ENCODE peak calls at places on chromosomes 16 and 17, in nine cellular contexts. I is body of pancreas, G is IMR-90, K is NB4, X is ovary, R is Peyer's patch, L is lower leg skin, Q is heart left ventricle, P is stomach. E is an unnamed sample.

GRCh38 chr16:85422124-85422373 is 191.1 kb upstream of the GSE1 start:
- DNase-seq in I (no peak), G (no peak), K (no peak), X (no peak), R (no peak), L (no peak), Q (no peak), P (no peak), E (no peak)

GRCh38 chr17:10073905-10074304 is 124.5 kb downstream of the GAS7 start:
- DNase-seq in I (peak; percentile 33), G (no peak), K (no peak), X (no peak), R (no peak), L (no peak), Q (peak; percentile 52), P (no peak), E (no peak)

GRCh38 chr17:40062347-40063033 is at the start of gene THRA:
- DNase-seq in I (peak; percentile 84), G (peak; percentile 23), K (peak; percentile 81), X (peak; percentile 79), R (peak; percentile 88), L (peak; percentile 93), Q (peak; percentile 83), P (peak; percentile 78), E (no peak)

GRCh38 chr16:56643080-56643778 is 4.8 kb downstream of the MT1A start:
- DNase-seq in I (peak; percentile 95), G (no peak), K (peak; percentile 78), X (no peak), R (peak; percentile 92), L (peak; percentile 95), Q (peak; percentile 63), P (peak; percentile 89), E (no peak)

GRCh38 chr17:51650202-51650601 is 389.9 kb downstream of the UTP18 start:
- DNase-seq in I (no peak), G (no peak), K (no peak), X (no peak), R (no peak), L (no peak), Q (no peak), P (no peak), E (no peak)

GRCh38 chr17:4901648-4902344 is 1.1 kb downstream of the CHRNE start:
- DNase-seq in I (peak; percentile 32), G (no peak), K (no peak), X (peak; percentile 63), R (no peak), L (no peak), Q (peak; percentile 70), P (no peak), E (no peak)

GRCh38 chr16:54286330-54287017 is at the start of gene IRX3:
- DNase-seq in I (peak; percentile 52), G (peak; percentile 4), K (peak; percentile 99), X (peak; percentile 44), R (peak; percentile 47), L (peak; percentile 97), Q (peak; percentile 90), P (peak; percentile 88), E (no peak)

GRCh38 chr16:16857603-16858283 is 478.8 kb downstream of the NPIPA7 start:
- DNase-seq in I (no peak), G (no peak), K (peak; percentile 6), X (no peak), R (no peak), L (no peak), Q (no peak), P (no peak), E (no peak)

GRCh38 chr16:5045499-5046115 is 11.9 kb upstream of the NAGPA start:
- DNase-seq in I (no peak), G (no peak), K (no peak), X (no peak), R (no peak), L (no peak), Q (no peak), P (no peak), E (no peak)

GRCh38 chr17:59346341-59346740 is 14.9 kb downstream of the YPEL2 start:
- DNase-seq in I (no peak), G (no peak), K (no peak), X (no peak), R (no peak), L (no peak), Q (no peak), P (no peak), E (no peak)

GRCh38 chr17:69575346-69575761 is 160.9 kb downstream of the MAP2K6 start:
- DNase-seq in I (no peak), G (peak; percentile 87), K (no peak), X (no peak), R (no peak), L (no peak), Q (no peak), P (no peak), E (no peak)

GRCh38 chr17:6708357-6708961 is 4.7 kb downstream of the SLC13A5 start:
- DNase-seq in I (no peak), G (no peak), K (no peak), X (no peak), R (no peak), L (peak; percentile 37), Q (no peak), P (peak; percentile 22), E (no peak)

GRCh38 chr17:67438669-67439068 is 61.6 kb downstream of the PITPNC1 start:
- DNase-seq in I (peak; percentile 73), G (no peak), K (no peak), X (no peak), R (no peak), L (no peak), Q (no peak), P (no peak), E (no peak)

GRCh38 chr17:39981207-39982068 is 831 bp downstream of the PSMD3 start:
- DNase-seq in I (no peak), G (no peak), K (peak; percentile 46), X (no peak), R (no peak), L (no peak), Q (no peak), P (no peak), E (no peak)

DNA sequence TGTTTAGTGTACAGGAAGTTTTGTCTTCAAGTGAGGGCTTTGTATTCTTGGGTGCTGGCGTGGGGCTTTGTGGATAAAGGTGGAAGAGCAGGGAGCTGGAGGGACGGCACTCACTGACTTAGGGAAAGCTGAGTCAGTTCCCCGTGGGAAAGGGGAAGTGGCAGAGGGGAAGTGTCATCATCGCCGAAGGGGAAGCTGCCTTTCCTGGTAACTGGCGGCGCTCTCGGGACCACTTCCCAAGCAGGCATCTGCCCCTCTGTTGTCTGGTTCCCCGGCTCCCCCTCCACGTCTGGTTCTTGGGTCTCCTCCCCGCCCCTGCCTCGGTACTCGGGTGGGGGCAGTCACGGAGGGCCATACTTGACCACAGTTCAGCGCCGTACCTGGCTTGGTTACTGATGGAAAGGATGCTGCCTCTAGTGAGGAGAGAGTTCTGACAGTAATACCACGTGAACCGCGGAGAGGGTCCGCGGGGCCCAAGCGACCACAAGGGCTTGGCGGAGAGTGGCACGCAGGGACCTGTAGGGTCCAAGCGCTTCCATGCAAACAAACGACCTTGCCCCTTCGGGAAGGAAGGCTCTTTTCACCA is 9.0 kb downstream of the KDM6B start:
- DNase-seq in I (peak; percentile 70), G (peak; percentile 94), K (peak; percentile 86), X (peak; percentile 64), R (peak; percentile 87), L (peak; percentile 96), Q (peak; percentile 86), P (peak; percentile 72), E (peak; percentile 95)
- TF ChIP-seq POLR2A in I (no peak), G (peak; percentile 91), K (no peak), X (peak; percentile 38), R (no peak), L (no peak), Q (no peak), P (no peak), E (no peak)

GRCh38 chr17:42980766-42981397 is 517 bp downstream of the RUNDC1 start:
- DNase-seq in I (peak; percentile 68), G (peak; percentile 64), K (peak; percentile 69), X (no peak), R (peak; percentile 82), L (no peak), Q (peak; percentile 25), P (peak; percentile 61), E (no peak)
- TF ChIP-seq CTCF in I (peak; percentile 32), G (no peak), K (no peak), X (peak; percentile 12), R (peak; percentile 57), L (no peak), Q (no peak), P (no peak), E (no peak)

GRCh38 chr17:63222655-63223054 is 223.5 kb downstream of the CYB561 start:
- DNase-seq in I (no peak), G (peak; percentile 33), K (peak; percentile 3), X (no peak), R (no peak), L (no peak), Q (no peak), P (no peak), E (no peak)

GRCh38 chr17:63221941-63222340 is 224.2 kb downstream of the CYB561 start:
- DNase-seq in I (no peak), G (no peak), K (peak; percentile 6), X (no peak), R (no peak), L (no peak), Q (no peak), P (no peak), E (no peak)

GRCh38 chr17:63224644-63225043 is 221.5 kb downstream of the CYB561 start:
- DNase-seq in I (no peak), G (no peak), K (no peak), X (no peak), R (no peak), L (no peak), Q (no peak), P (no peak), E (no peak)

DNA sequence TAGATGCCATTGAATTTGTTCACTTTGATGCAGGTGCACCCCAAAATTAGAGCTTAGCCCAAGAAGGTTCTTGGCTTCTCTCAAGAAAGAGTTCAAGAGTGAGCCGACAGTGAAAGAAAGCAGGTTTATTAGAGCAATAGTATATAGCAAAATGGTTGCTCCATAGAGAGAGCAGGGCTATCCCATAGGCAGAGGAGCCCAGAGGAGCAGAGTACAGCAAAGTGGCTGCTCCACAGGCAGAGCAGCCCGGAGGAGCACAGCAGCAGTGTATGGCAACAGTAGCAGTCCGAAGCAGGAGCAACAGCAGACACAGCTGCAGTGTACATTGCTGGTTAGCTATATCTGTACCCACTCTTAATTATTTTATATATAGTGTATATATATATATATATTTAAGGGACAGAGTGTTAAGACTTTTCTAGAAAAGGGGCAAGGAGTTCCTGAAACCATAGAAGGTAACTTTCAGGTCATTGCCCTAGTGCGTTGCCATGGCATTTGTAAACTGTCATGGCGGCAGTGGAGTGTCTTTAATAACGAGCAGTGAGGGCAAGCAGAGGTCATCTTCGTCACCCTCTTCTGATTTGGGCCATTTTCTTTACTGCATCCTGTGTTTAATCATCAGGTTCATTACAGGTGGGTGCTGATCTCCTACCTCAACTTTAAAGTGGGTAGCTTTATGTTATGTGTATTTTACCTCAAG is 222.7 kb downstream of the CYB561 start:
- DNase-seq in I (no peak), G (no peak), K (no peak), X (no peak), R (no peak), L (no peak), Q (no peak), P (no peak), E (no peak)
- TF ChIP-seq POLR2A in I (no peak), G (no peak), K (no peak), X (no peak), R (no peak), L (no peak), Q (no peak), P (no peak), E (no peak)

GRCh38 chr16:84115919-84116719 is 623 bp downstream of the MBTPS1 start:
- DNase-seq in I (peak; percentile 75), G (peak; percentile 39), K (peak; percentile 70), X (no peak), R (peak; percentile 78), L (peak; percentile 91), Q (no peak), P (peak; percentile 66), E (no peak)
- TF ChIP-seq CTCF in I (no peak), G (peak; percentile 37), K (no peak), X (no peak), R (peak; percentile 53), L (no peak), Q (peak; percentile 44), P (no peak), E (no peak)